ENCODE peak calls at places on chromosomes 6 and 20, in six cellular contexts. One of them, this sample, is unnamed.

GRCh38 chr6:150549577-150550184 is 50.0 kb upstream of the PLEKHG1 start:
- DNase-seq in activated CD4-positive, alpha-beta T cell treated with anti-CD3 and anti-CD28 coated beads, Interleukin-2, amount 50 U/mL, for 1 hour: no peak
- DNase-seq in stimulated activated naive CD8-positive, alpha-beta T cell treated with anti-CD3 and anti-CD28 coated beads, Interleukin-15, amount 100 ng/mL, for 72 hours: no peak
- DNase-seq in GM20000: no peak
- DNase-seq in activated T-helper 1 cell treated with Interleukin-2 at 50 U/mL for 16 hours: no peak
- DNase-seq in HTR-8/SVneo: no peak
- DNase-seq in this sample: no peak

GRCh38 chr6:89597988-89598387 is 40.6 kb downstream of the LYRM2 start:
- DNase-seq in activated CD4-positive, alpha-beta T cell treated with anti-CD3 and anti-CD28 coated beads, Interleukin-2, amount 50 U/mL, for 1 hour: no peak
- DNase-seq in stimulated activated naive CD8-positive, alpha-beta T cell treated with anti-CD3 and anti-CD28 coated beads, Interleukin-15, amount 100 ng/mL, for 72 hours: no peak
- DNase-seq in GM20000: peak; percentile 16
- DNase-seq in activated T-helper 1 cell treated with Interleukin-2 at 50 U/mL for 16 hours: no peak
- DNase-seq in HTR-8/SVneo: peak; percentile 53
- DNase-seq in this sample: peak; percentile 19

GRCh38 chr6:113461153-113461897 is 395.8 kb upstream of the MARCKS start:
- DNase-seq in activated CD4-positive, alpha-beta T cell treated with anti-CD3 and anti-CD28 coated beads, Interleukin-2, amount 50 U/mL, for 1 hour: no peak
- DNase-seq in stimulated activated naive CD8-positive, alpha-beta T cell treated with anti-CD3 and anti-CD28 coated beads, Interleukin-15, amount 100 ng/mL, for 72 hours: no peak
- DNase-seq in GM20000: no peak
- DNase-seq in activated T-helper 1 cell treated with Interleukin-2 at 50 U/mL for 16 hours: no peak
- DNase-seq in HTR-8/SVneo: no peak
- DNase-seq in this sample: no peak

GRCh38 chr20:47814632-47815415 is 29.5 kb upstream of the SULF2 start:
- DNase-seq in activated CD4-positive, alpha-beta T cell treated with anti-CD3 and anti-CD28 coated beads, Interleukin-2, amount 50 U/mL, for 1 hour: no peak
- DNase-seq in stimulated activated naive CD8-positive, alpha-beta T cell treated with anti-CD3 and anti-CD28 coated beads, Interleukin-15, amount 100 ng/mL, for 72 hours: no peak
- DNase-seq in GM20000: no peak
- DNase-seq in activated T-helper 1 cell treated with Interleukin-2 at 50 U/mL for 16 hours: no peak
- DNase-seq in HTR-8/SVneo: no peak
- DNase-seq in this sample: no peak

GRCh38 chr6:105346052-105346451 is 56.8 kb downstream of the PREP start:
- DNase-seq in activated CD4-positive, alpha-beta T cell treated with anti-CD3 and anti-CD28 coated beads, Interleukin-2, amount 50 U/mL, for 1 hour: no peak
- DNase-seq in stimulated activated naive CD8-positive, alpha-beta T cell treated with anti-CD3 and anti-CD28 coated beads, Interleukin-15, amount 100 ng/mL, for 72 hours: no peak
- DNase-seq in GM20000: no peak
- DNase-seq in activated T-helper 1 cell treated with Interleukin-2 at 50 U/mL for 16 hours: no peak
- DNase-seq in HTR-8/SVneo: no peak
- DNase-seq in this sample: no peak

GRCh38 chr20:40361916-40362315 is 327.1 kb downstream of the MAFB start:
- DNase-seq in activated CD4-positive, alpha-beta T cell treated with anti-CD3 and anti-CD28 coated beads, Interleukin-2, amount 50 U/mL, for 1 hour: no peak
- DNase-seq in stimulated activated naive CD8-positive, alpha-beta T cell treated with anti-CD3 and anti-CD28 coated beads, Interleukin-15, amount 100 ng/mL, for 72 hours: no peak
- DNase-seq in GM20000: no peak
- DNase-seq in activated T-helper 1 cell treated with Interleukin-2 at 50 U/mL for 16 hours: no peak
- DNase-seq in HTR-8/SVneo: no peak
- DNase-seq in this sample: no peak

GRCh38 chr6:81773887-81774286 is 21.4 kb upstream of the TENT5A start:
- DNase-seq in activated CD4-positive, alpha-beta T cell treated with anti-CD3 and anti-CD28 coated beads, Interleukin-2, amount 50 U/mL, for 1 hour: no peak
- DNase-seq in stimulated activated naive CD8-positive, alpha-beta T cell treated with anti-CD3 and anti-CD28 coated beads, Interleukin-15, amount 100 ng/mL, for 72 hours: no peak
- DNase-seq in GM20000: no peak
- DNase-seq in activated T-helper 1 cell treated with Interleukin-2 at 50 U/mL for 16 hours: no peak
- DNase-seq in HTR-8/SVneo: no peak
- DNase-seq in this sample: no peak

GRCh38 chr6:105601541-105602174 is 198.8 kb upstream of the PREP start:
- DNase-seq in activated CD4-positive, alpha-beta T cell treated with anti-CD3 and anti-CD28 coated beads, Interleukin-2, amount 50 U/mL, for 1 hour: no peak
- DNase-seq in stimulated activated naive CD8-positive, alpha-beta T cell treated with anti-CD3 and anti-CD28 coated beads, Interleukin-15, amount 100 ng/mL, for 72 hours: no peak
- DNase-seq in GM20000: peak; percentile 61
- DNase-seq in activated T-helper 1 cell treated with Interleukin-2 at 50 U/mL for 16 hours: no peak
- DNase-seq in HTR-8/SVneo: no peak
- DNase-seq in this sample: no peak

GRCh38 chr6:161651949-161652348 is 378.1 kb upstream of the AGPAT4 start:
- DNase-seq in activated CD4-positive, alpha-beta T cell treated with anti-CD3 and anti-CD28 coated beads, Interleukin-2, amount 50 U/mL, for 1 hour: no peak
- DNase-seq in stimulated activated naive CD8-positive, alpha-beta T cell treated with anti-CD3 and anti-CD28 coated beads, Interleukin-15, amount 100 ng/mL, for 72 hours: no peak
- DNase-seq in GM20000: no peak
- DNase-seq in activated T-helper 1 cell treated with Interleukin-2 at 50 U/mL for 16 hours: no peak
- DNase-seq in HTR-8/SVneo: no peak
- DNase-seq in this sample: no peak

This sample was measured in HL-60.